ENCODE peak calls at places on chromosome 10, in six cellular contexts. E is astrocyte of the spinal cord, J is tibial nerve, V is cardiac muscle cell, Z is AG09319, Y is gastrocnemius medialis. R is an unnamed sample.
A peak's percentile ranks its signal among the peaks of the same experiment; 100 is the strongest.

GRCh38 chr10:110898391-110898790 is 20.6 kb downstream of the BBIP1 start:
- DNase-seq in Y (no peak), V (no peak), J (no peak), E (peak; percentile 23), Z (no peak), R (no peak)

GRCh38 chr10:79422178-79422892 is 23.1 kb downstream of the ZCCHC24 start:
- DNase-seq in Z (peak; percentile 89), V (peak; percentile 94), J (peak; percentile 61), E (peak; percentile 93), Y (no peak), R (no peak)

GRCh38 chr10:32346551-32347362 is at the start of gene EPC1:
- DNase-seq in J (peak; percentile 67), E (peak; percentile 86), V (peak; percentile 92), Y (peak; percentile 73), Z (peak; percentile 79), R (peak; percentile 80)

GRCh38 chr10:114038819-114039218 is 4.8 kb upstream of the ADRB1 start:
- DNase-seq in Y (no peak), V (no peak), E (no peak), J (no peak), Z (no peak), R (no peak)

GRCh38 chr10:98097611-98098010 is 36.8 kb upstream of the R3HCC1L start:
- DNase-seq in Z (no peak), Y (no peak), V (no peak), E (no peak), J (no peak), R (no peak)

GRCh38 chr10:131396108-131397010 is 84.8 kb upstream of the TCERG1L start:
- DNase-seq in Y (no peak), V (no peak), J (no peak), Z (no peak), E (no peak), R (no peak)

GRCh38 chr10:127398140-127398966 is 150.8 kb upstream of the NPS start:
- DNase-seq in E (peak; percentile 69), Y (no peak), Z (no peak), J (no peak), V (peak; percentile 9), R (no peak)

GRCh38 chr10:24882047-24882698 is 70.2 kb downstream of the PRTFDC1 start:
- DNase-seq in Y (no peak), E (peak; percentile 73), J (no peak), V (peak; percentile 94), Z (no peak), R (no peak)

GRCh38 chr10:58517481-58518355 is 5.0 kb downstream of the BICC1 start:
- DNase-seq in E (no peak), Z (no peak), Y (no peak), V (no peak), J (no peak), R (no peak)

GRCh38 chr10:117339979-117340378 is 35.3 kb downstream of the PDZD8 start:
- DNase-seq in Y (no peak), E (no peak), Z (no peak), V (no peak), J (no peak), R (no peak)

GRCh38 chr10:92240289-92241157 is 50.4 kb downstream of the CPEB3 start:
- DNase-seq in Y (peak; percentile 70), Z (no peak), J (peak; percentile 37), E (peak; percentile 71), V (peak; percentile 80), R (peak; percentile 28)

GRCh38 chr10:126704637-126705036 is 34.1 kb upstream of the C10orf90 start:
- DNase-seq in E (no peak), V (no peak), J (no peak), Y (no peak), Z (no peak), R (no peak)

GRCh38 chr10:75111367-75111905 is at the start of gene SAMD8:
- DNase-seq in Y (peak; percentile 97), Z (peak; percentile 92), J (peak; percentile 90), E (peak; percentile 97), V (peak; percentile 98), R (peak; percentile 99)

GRCh38 chr10:31912898-31913847 is 15.5 kb downstream of the ARHGAP12 start:
- DNase-seq in Z (no peak), V (peak; percentile 46), E (peak; percentile 48), Y (no peak), J (no peak), R (no peak)

GRCh38 chr10:6280291-6280690 is 77.6 kb downstream of the PFKFB3 start:
- DNase-seq in V (no peak), J (no peak), E (no peak), Z (no peak), Y (no peak), R (no peak)

GRCh38 chr10:29174389-29174788 is 114.5 kb upstream of the LYZL1 start:
- DNase-seq in E (no peak), J (no peak), V (no peak), Y (no peak), Z (no peak), R (no peak)

GRCh38 chr10:126065751-126066150 is 169.4 kb downstream of the FANK1 start:
- DNase-seq in J (no peak), Y (no peak), E (peak; percentile 29), V (no peak), Z (no peak), R (no peak)

GRCh38 chr10:43219848-43220247 is 47.0 kb downstream of the RASGEF1A start:
- DNase-seq in E (no peak), Y (no peak), V (no peak), J (no peak), Z (no peak), R (no peak)

GRCh38 chr10:132787253-132788179 is 1.6 kb upstream of the NKX6-2 start:
- DNase-seq in Z (no peak), V (no peak), E (no peak), J (no peak), Y (no peak), R (peak; percentile 48)

DNA sequence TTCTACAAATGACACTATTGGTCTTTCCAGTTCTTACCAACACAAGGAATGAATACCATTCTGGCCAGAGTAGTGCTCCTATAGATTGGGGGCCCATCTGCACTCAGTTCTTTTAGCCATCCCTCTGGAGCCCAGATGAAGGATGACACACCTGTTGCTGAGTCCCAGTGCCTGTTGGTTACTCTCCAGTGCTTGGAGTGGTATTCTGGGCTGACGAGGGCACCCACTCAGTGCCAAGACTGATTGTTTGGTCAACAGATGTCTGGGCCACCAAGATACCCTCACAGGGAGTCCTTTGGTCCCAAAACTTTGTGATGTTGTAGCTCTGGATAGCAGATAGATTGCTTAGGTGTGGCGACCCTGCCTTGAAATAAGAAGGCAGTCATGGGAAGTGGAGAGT is 23.7 kb upstream of the ITGA8 start:
- DNase-seq in J (no peak), Z (no peak), V (no peak), Y (no peak), E (no peak), R (no peak)
- TF ChIP-seq CTCF in J (no peak), Z (no peak), V (no peak), Y (no peak), E (no peak), R (no peak)

DNA sequence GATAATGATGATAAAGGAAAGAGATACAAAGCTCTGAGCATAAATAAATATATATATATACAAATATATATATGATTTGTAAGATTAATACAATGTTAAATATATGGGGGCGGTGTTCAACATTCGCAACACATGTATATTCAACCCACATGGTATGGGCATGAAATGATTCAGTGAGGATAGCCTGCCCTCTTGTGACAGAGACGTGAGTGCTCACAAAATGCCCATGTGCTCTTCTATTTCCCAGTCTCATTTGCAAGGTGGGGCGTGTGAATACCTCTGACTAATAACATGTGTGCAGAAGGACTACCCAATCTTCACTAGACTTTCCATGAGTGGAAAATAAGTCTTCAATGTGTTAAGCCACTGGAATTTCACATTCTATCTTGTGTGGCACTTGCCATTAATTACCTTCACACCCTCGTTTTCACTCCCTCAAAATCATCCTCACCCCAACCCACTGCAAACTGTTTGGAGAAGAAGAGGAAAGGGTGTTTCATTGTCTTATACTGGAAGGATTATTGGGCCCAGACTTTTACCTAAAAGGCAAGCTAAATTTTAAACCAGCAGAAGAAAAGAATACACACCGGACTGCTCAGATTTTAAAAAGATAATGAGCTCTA is 26.9 kb downstream of the ASAH2 start:
- DNase-seq in Y (no peak), Z (peak; percentile 3), E (peak; percentile 61), V (peak; percentile 71), J (no peak), R (peak; percentile 44)
- TF ChIP-seq CTCF in Y (no peak), Z (peak; percentile 68), E (peak; percentile 73), V (peak; percentile 59), J (no peak), R (peak; percentile 46)

DNA sequence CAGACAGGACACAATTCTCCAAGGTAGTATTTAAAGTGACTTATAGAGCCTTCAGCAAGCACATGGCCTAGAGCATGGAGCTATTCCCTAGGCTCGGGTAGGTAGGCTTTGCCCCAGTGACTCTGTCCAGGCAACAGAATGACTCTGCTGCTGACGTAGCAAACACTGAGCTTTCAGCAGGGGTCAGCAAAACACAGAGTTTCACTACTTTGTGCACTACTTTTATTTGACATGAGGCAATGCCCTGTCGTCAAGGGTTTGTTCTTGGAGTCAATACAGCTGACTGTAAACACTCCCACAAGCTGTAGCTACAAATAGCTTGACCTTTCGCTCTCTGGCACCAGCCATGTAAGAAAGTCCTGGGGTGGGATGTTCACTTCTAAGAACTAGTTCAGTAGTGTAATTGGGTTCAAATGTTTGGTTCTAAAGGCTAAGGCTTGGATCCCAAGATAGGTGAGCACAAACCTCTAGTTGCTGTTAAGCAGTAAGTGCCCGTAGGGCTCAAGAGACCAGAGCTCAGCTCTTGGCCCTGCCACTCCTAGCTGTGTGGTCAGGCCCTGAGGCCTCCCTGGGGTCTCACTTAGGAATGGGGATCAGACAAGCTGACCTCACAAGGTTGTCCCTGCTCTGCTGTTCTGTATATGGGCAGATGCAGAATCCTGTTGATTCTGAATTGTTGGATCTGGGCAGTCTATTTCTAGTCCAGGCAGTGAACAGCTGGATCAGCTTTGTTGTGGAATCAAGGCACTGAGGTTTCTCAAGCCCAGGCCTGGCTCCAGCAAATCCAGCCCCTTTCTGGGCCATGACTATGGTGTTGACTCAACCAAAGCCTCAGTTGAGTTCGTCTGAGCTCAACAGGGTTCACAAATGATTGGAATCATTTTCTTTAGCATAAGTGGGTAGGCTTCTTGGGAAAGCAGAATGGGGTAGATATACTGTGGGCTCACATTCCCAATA is 10.7 kb downstream of the NODAL start:
- DNase-seq in Z (peak; percentile 44), J (peak; percentile 64), Y (peak; percentile 73), V (peak; percentile 93), E (peak; percentile 51), R (no peak)
- TF ChIP-seq CTCF in Z (no peak), J (peak; percentile 36), Y (no peak), V (peak; percentile 31), E (no peak), R (no peak)

GRCh38 chr10:122558452-122558851 is 2.1 kb upstream of the DMBT1 start:
- DNase-seq in J (no peak), Z (no peak), E (no peak), V (no peak), Y (no peak), R (no peak)

GRCh38 chr10:122560279-122560804 is at the start of gene DMBT1:
- DNase-seq in Y (no peak), V (no peak), E (no peak), Z (no peak), J (no peak), R (no peak)

GRCh38 chr10:122559228-122559627 is 1.3 kb upstream of the DMBT1 start:
- DNase-seq in Z (no peak), E (no peak), V (no peak), Y (no peak), J (no peak), R (no peak)

GRCh38 chr10:122555431-122555830 is 5.1 kb upstream of the DMBT1 start:
- DNase-seq in J (no peak), V (no peak), E (no peak), Y (no peak), Z (no peak), R (no peak)

DNA sequence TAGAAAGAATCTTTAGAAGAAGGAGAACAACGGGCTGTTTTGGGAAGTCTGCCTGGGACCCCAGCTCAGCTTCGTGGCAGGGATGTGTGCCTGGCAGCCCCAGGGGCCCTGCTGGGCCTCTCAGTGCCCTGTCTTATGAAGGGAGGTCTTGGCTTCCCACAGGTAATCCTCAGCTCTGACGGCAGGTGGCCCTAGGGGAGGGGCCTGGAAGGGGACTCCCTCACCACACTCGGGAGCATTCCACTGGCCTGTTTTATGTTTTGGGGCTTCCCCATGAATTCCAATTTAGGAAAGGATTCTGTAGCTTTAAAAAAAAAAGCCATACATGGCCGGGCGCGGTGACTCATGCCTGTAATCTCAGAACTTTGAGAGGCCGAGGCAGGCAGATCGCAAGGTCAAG is 3.0 kb upstream of the DMBT1 start:
- DNase-seq in V (peak; percentile 16), Z (no peak), E (no peak), J (no peak), Y (no peak), R (no peak)
- TF ChIP-seq CTCF in V (no peak), Z (no peak), E (no peak), J (no peak), Y (no peak), R (no peak)